ENCODE peak calls at places on chromosome 9, in nine cellular contexts. I is AG04450, H is fibroblast of the aortic adventitia, A is GM12865, K is neural crest cell, B is PC-9, C is mammary epithelial cell, J is endothelial cell of umbilical vein, E is H1. T is an unnamed sample.

GRCh38 chr9:119157196-119157595 is 212.0 kb downstream of the BRINP1 start:
- DNase-seq in I (no peak), H (no peak), A (no peak), K (no peak), B (no peak), C (no peak), J (no peak), E (no peak), T (no peak)

GRCh38 chr9:134066546-134066922 is 1.3 kb downstream of the BRD3 start:
- DNase-seq in I (no peak), H (peak), A (no peak), K (no peak), B (no peak), C (no peak), J (peak), E (no peak), T (no peak)

GRCh38 chr9:72721086-72721485 is 199.7 kb downstream of the TMC1 start:
- DNase-seq in I (no peak), H (no peak), A (no peak), K (no peak), B (no peak), C (no peak), J (no peak), E (no peak), T (no peak)

GRCh38 chr9:116163293-116164055 is 9.9 kb downstream of the PAPPA start:
- DNase-seq in I (no peak), H (no peak), A (peak), K (no peak), B (no peak), C (no peak), J (no peak), E (no peak), T (no peak)

GRCh38 chr9:34451135-34451534 is 7.2 kb downstream of the FAM219A start:
- DNase-seq in I (no peak), H (peak), A (no peak), K (no peak), B (no peak), C (no peak), J (no peak), E (no peak), T (no peak)

GRCh38 chr9:112896131-112896530 is 5.5 kb upstream of the SLC46A2 start:
- DNase-seq in I (no peak), H (no peak), A (peak), K (no peak), B (no peak), C (no peak), J (no peak), E (no peak), T (no peak)

GRCh38 chr9:112753725-112754124 is 3.2 kb downstream of the SNX30 start:
- DNase-seq in I (peak), H (peak), A (no peak), K (no peak), B (peak), C (peak), J (no peak), E (no peak), T (peak)

GRCh38 chr9:71937070-71937625 is 25.7 kb downstream of the C9orf85 start:
- DNase-seq in I (no peak), H (no peak), A (no peak), K (no peak), B (no peak), C (peak), J (no peak), E (no peak), T (no peak)

GRCh38 chr9:81492710-81493447 is 196.5 kb downstream of the TLE1 start:
- DNase-seq in I (peak), H (peak), A (no peak), K (no peak), B (peak), C (peak), J (no peak), E (no peak), T (no peak)

GRCh38 chr9:131406567-131407436 is 12.9 kb downstream of the PRRC2B start:
- DNase-seq in I (no peak), H (peak), A (no peak), K (no peak), B (no peak), C (no peak), J (peak), E (no peak), T (no peak)

GRCh38 chr9:7854763-7855162 is 55.2 kb upstream of the DMAC1 start:
- DNase-seq in I (no peak), H (no peak), A (no peak), K (no peak), B (no peak), C (no peak), J (no peak), E (no peak), T (no peak)

GRCh38 chr9:26870292-26870691 is 22.3 kb downstream of the CAAP1 start:
- DNase-seq in I (no peak), H (peak), A (no peak), K (no peak), B (no peak), C (peak), J (peak), E (no peak), T (no peak)

GRCh38 chr9:34989946-34990635 is 546 bp downstream of the DNAJB5 start:
- DNase-seq in I (no peak), H (no peak), A (peak), K (peak), B (no peak), C (no peak), J (peak), E (no peak), T (peak)

GRCh38 chr9:138024831-138025291 is 147.3 kb downstream of the CACNA1B start:
- DNase-seq in I (no peak), H (no peak), A (no peak), K (no peak), B (no peak), C (no peak), J (no peak), E (no peak), T (peak)

GRCh38 chr9:6592791-6593190 is 52.7 kb downstream of the GLDC start:
- DNase-seq in I (no peak), H (no peak), A (no peak), K (no peak), B (no peak), C (no peak), J (no peak), E (no peak), T (no peak)

GRCh38 chr9:73038613-73039012 is 85.8 kb upstream of the ALDH1A1 start:
- DNase-seq in I (no peak), H (peak), A (no peak), K (peak), B (peak), C (peak), J (no peak), E (no peak), T (no peak)

GRCh38 chr9:21402387-21403247 is 6.3 kb upstream of the IFNA8 start:
- DNase-seq in I (no peak), H (no peak), A (no peak), K (peak), B (no peak), C (no peak), J (no peak), E (no peak), T (no peak)

GRCh38 chr9:70988551-70988950 is 132.9 kb downstream of the TRPM3 start:
- DNase-seq in I (no peak), H (peak), A (no peak), K (no peak), B (no peak), C (no peak), J (no peak), E (no peak), T (no peak)

GRCh38 chr9:16864741-16865434 is 5.6 kb downstream of the BNC2 start:
- DNase-seq in I (no peak), H (peak), A (no peak), K (no peak), B (no peak), C (no peak), J (no peak), E (no peak), T (no peak)

GRCh38 chr9:32426278-32426939 is 42.0 kb downstream of the ACO1 start:
- DNase-seq in I (peak), H (peak), A (no peak), K (no peak), B (peak), C (peak), J (no peak), E (no peak), T (no peak)

GRCh38 chr9:124280176-124280691 is 22.5 kb downstream of the NEK6 start:
- DNase-seq in I (no peak), H (peak), A (no peak), K (no peak), B (no peak), C (no peak), J (peak), E (no peak), T (no peak)

GRCh38 chr9:109013678-109014145 is 413 bp upstream of the CTNNAL1 start:
- DNase-seq in I (no peak), H (peak), A (no peak), K (no peak), B (no peak), C (peak), J (no peak), E (no peak), T (no peak)

GRCh38 chr9:134052491-134052890 is 15.3 kb downstream of the BRD3 start:
- DNase-seq in I (no peak), H (no peak), A (no peak), K (no peak), B (no peak), C (no peak), J (no peak), E (no peak), T (no peak)

GRCh38 chr9:27182421-27182820 is 73.4 kb downstream of the TEK start:
- DNase-seq in I (no peak), H (no peak), A (no peak), K (no peak), B (no peak), C (no peak), J (peak), E (no peak), T (no peak)

GRCh38 chr9:76987594-76988200 is 31.8 kb upstream of the FOXB2 start:
- DNase-seq in I (no peak), H (peak), A (peak), K (peak), B (peak), C (peak), J (peak), E (peak), T (no peak)

GRCh38 chr9:68704804-68705635 is at the start of gene PIP5K1B:
- DNase-seq in I (no peak), H (peak), A (peak), K (peak), B (peak), C (peak), J (peak), E (no peak), T (peak)

GRCh38 chr9:37971107-37971459 is 67.2 kb upstream of the SLC25A51 start:
- DNase-seq in I (no peak), H (no peak), A (no peak), K (no peak), B (no peak), C (peak), J (no peak), E (no peak), T (no peak)

GRCh38 chr9:6924149-6924548 is 166.4 kb downstream of the KDM4C start:
- DNase-seq in I (no peak), H (no peak), A (no peak), K (no peak), B (no peak), C (no peak), J (no peak), E (no peak), T (no peak)

GRCh38 chr9:129383415-129384088 is 205.5 kb upstream of the IER5L start:
- DNase-seq in I (no peak), H (peak), A (peak), K (no peak), B (peak), C (peak), J (peak), E (no peak), T (peak)
- TF ChIP-seq CTCF in I (no peak), H (no peak), A (peak), K (no peak), B (no peak), C (no peak), J (no peak), E (no peak), T (peak)

GRCh38 chr9:93207326-93207814 is 23.4 kb downstream of the WNK2 start:
- DNase-seq in I (no peak), H (peak), A (no peak), K (no peak), B (no peak), C (no peak), J (no peak), E (no peak), T (no peak)
- TF ChIP-seq CTCF in I (no peak), H (no peak), A (no peak), K (no peak), B (no peak), C (no peak), J (no peak), E (no peak), T (no peak)

GRCh38 chr9:5554254-5554653 is 43.9 kb downstream of the PDCD1LG2 start:
- DNase-seq in I (no peak), H (no peak), A (peak), K (no peak), B (no peak), C (no peak), J (no peak), E (no peak), T (no peak)

GRCh38 chr9:5556101-5556500 is 45.8 kb downstream of the PDCD1LG2 start:
- DNase-seq in I (no peak), H (no peak), A (no peak), K (no peak), B (no peak), C (no peak), J (no peak), E (no peak), T (no peak)

GRCh38 chr9:5560439-5560838 is 50.1 kb downstream of the PDCD1LG2 start:
- DNase-seq in I (no peak), H (no peak), A (no peak), K (no peak), B (no peak), C (no peak), J (no peak), E (no peak), T (no peak)

GRCh38 chr9:5559659-5560058 is 49.3 kb downstream of the PDCD1LG2 start:
- DNase-seq in I (no peak), H (no peak), A (no peak), K (no peak), B (no peak), C (no peak), J (no peak), E (no peak), T (no peak)

DNA sequence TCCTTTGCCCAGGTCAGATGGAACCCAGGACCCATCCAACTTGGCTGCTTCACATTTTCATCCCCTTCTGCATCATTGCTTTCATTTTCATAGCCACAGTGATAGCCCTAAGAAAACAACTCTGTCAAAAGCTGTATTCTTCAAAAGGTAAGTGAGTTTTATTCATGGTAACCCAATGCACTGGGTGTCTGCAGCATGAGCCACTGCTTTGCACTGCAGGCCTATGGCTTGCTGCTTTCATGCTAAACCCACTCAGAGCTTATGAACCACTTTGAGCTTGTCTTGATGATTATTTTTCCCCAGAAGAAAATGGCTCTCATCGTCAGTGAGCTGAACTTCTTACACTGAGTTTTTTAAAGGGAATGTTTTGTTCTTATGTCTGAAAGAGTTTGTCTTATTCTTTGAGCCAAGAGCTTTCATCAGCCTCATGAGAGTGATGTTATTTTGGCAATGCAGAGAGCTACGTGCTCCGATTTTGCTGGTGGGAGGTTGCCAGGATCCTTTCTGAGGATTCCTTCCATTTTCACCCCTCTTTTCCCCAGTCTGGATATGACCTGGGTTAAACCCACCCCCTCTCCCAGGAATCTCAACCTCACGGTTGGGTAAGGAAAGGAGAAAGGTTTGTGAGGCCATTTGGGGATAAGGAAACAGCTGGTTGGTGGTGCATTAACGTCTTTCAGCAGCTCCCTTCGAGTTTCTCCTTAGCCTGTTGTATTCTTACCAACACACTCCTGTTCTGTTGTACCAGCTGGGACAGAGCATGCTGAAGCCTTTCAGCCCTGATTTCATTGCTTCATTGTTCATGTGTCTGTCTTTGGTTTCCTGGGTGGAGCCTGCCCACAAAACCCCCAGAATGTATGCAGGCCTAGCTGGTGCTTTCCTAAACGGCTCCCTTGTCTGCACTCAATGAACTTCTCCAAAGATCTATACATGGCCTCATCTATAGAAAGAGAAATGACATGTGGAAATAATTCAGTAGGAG is 47.6 kb downstream of the PDCD1LG2 start:
- DNase-seq in I (no peak), H (peak), A (peak), K (no peak), B (no peak), C (peak), J (no peak), E (no peak), T (peak)
- TF ChIP-seq CTCF in I (no peak), H (no peak), A (no peak), K (no peak), B (no peak), C (no peak), J (no peak), E (no peak), T (no peak)

GRCh38 chr9:136608331-136609159 is 54.2 kb upstream of the EGFL7 start:
- DNase-seq in I (no peak), H (no peak), A (no peak), K (no peak), B (no peak), C (no peak), J (no peak), E (no peak), T (no peak)

GRCh38 chr9:136607334-136607919 is 55.3 kb upstream of the EGFL7 start:
- DNase-seq in I (no peak), H (no peak), A (no peak), K (no peak), B (no peak), C (no peak), J (no peak), E (no peak), T (no peak)

GRCh38 chr9:136610426-136610825 is 52.3 kb upstream of the EGFL7 start:
- DNase-seq in I (no peak), H (no peak), A (no peak), K (no peak), B (no peak), C (no peak), J (no peak), E (no peak), T (no peak)

GRCh38 chr9:136609838-136610311 is 52.8 kb upstream of the EGFL7 start:
- DNase-seq in I (no peak), H (no peak), A (no peak), K (no peak), B (no peak), C (no peak), J (no peak), E (no peak), T (no peak)

GRCh38 chr9:136609160-136609475 is 53.6 kb upstream of the EGFL7 start:
- DNase-seq in I (no peak), H (no peak), A (no peak), K (no peak), B (no peak), C (no peak), J (no peak), E (no peak), T (no peak)
- TF ChIP-seq CTCF in I (no peak), H (no peak), A (no peak), K (no peak), B (no peak), C (no peak), J (no peak), E (no peak), T (no peak)

DNA sequence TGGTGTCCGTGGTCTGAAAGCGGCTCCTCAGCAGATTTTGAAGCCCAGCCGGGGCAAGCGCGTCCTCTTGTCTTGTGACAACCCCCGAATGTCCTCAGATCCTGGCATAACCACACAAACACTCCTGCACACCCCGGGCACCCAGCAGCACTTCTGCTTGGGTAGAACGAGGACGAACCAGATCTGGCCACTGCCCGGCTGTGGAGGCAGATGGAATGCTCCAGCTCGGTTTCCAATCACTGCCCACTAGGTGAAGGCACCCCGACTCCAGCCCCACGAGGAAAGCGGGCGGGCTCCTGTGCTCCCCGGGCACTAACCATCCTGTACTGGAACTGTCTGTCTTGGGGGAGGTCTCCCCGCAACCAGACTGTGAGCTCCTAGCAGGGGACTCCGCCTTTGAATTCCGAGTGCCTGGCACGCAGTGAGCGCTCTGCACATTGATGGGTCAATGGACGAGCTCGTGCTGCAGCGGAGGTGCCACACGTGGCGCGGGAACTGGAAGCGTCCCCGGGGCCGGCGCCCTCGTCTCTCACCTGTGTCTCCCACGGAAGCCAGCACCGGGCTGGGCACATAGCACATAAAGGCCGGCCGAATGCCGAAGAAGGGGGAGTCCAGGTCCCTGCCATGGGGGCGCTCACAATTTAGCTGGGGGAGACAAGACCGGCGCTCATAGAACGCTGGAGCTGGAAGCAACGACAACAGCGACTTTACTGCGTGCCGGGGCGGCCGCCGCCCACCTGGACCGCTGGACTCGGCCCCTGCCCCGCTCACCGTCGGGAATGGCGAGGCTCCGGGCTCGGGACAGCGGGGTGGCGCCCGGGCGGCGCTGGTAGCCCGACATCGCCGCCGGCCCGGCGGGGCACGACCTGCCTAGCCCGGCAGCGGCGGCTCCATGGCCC is 608 bp downstream of the ENTR1 start:
- DNase-seq in I (no peak), H (peak), A (peak), K (no peak), B (peak), C (peak), J (peak), E (no peak), T (no peak)
- TF ChIP-seq CTCF in I (no peak), H (no peak), A (no peak), K (no peak), B (no peak), C (no peak), J (no peak), E (no peak), T (no peak)

DNA sequence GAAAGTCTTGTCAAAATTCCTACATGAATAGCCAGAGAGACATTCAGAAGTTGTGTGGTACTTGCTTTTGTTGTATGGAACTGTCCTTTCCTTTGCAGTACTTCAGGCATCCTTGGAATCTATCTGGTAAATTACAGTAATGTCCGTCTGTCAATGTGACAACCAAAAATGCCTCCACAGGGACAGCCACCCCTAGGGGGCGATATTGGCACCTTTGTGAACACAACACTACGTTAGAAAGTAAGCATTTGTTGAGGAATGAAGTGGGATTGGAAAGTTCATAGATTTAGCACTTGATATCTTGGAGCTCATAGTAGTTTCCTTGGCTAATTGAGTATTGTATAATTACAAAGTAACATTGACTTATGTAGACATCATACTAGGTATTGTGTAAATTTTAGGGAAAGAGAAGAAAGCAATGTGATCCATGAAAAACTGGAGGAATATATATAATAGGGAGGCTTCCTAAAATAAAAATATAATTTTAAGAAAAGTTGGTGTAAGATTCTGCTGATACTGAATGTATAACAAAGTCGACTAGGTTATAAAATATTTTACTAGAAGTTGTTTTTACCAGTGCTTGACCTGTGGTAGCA is 32.7 kb downstream of the TMEFF1 start:
- DNase-seq in I (peak), H (peak), A (peak), K (peak), B (peak), C (peak), J (peak), E (peak), T (no peak)
- TF ChIP-seq CTCF in I (peak), H (peak), A (peak), K (peak), B (peak), C (peak), J (peak), E (peak), T (peak)